ENCODE peak calls at places on chromosomes 6 and 20, in four cellular contexts. J is K562, K is MM.1S, F is H9. C is an unnamed sample.
A peak's percentile ranks its signal among the peaks of the same experiment; 100 is the strongest.

GRCh38 chr6:83879746-83880145 is 20.3 kb downstream of the CYB5R4 start:
- DNase-seq in J (no peak), K (no peak), F (no peak), C (peak; percentile 55)

GRCh38 chr20:49775229-49775693 is 37.4 kb upstream of the SLC9A8 start:
- DNase-seq in J (peak; percentile 50), K (no peak), F (peak; percentile 80), C (peak; percentile 62)

GRCh38 chr6:69145062-69145461 is 510.0 kb downstream of the ADGRB3 start:
- DNase-seq in J (no peak), K (no peak), F (no peak), C (no peak)

GRCh38 chr6:134347916-134348805 is 30.2 kb upstream of the SGK1 start:
- DNase-seq in J (no peak), K (no peak), F (no peak), C (peak; percentile 74)

GRCh38 chr20:11438412-11438811 is 479.3 kb upstream of the BTBD3 start:
- DNase-seq in J (no peak), K (no peak), F (no peak), C (no peak)

GRCh38 chr6:56222509-56222908 is 24.9 kb downstream of the COL21A1 start:
- DNase-seq in J (no peak), K (no peak), F (no peak), C (no peak)

GRCh38 chr20:32832664-32833063 is 12.9 kb downstream of the MAPRE1 start:
- DNase-seq in J (no peak), K (no peak), F (no peak), C (no peak)

GRCh38 chr20:60937581-60937980 is 314.5 kb upstream of the CDH4 start:
- DNase-seq in J (no peak), K (no peak), F (no peak), C (no peak)

GRCh38 chr6:30801950-30802349 is 57.6 kb upstream of the IER3 start:
- DNase-seq in J (no peak), K (no peak), F (no peak), C (no peak)

DNA sequence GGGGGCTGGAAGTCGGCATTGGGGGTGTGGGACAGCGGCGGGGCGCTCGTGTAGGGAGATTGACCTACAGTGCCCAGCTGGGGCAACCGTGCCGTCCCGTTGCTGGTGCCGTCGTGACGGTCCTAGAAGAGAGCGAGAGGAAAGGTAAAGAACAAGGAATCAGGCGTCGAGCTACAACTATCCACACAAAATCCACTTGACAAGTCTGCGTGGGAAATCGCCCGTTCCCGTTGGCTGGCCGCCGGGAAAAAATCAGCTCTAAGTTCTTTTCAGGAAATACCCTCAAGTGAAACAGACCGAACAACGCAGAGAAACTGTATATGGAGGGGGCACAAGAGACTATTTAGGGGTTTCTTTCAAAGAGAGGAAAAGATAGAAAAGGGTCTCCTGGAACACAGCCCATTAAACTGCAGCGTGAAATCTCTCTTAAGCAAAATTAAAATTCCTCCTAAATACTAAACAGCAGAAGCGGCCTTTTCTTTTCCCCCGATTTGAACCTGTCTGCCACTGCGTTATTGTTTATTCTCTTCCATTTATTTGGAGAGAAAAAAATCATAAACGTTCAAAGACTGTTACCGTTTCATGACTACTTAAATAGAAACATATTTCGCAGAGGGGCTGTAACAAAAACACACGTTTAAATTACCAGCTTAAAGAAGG is 4.5 kb downstream of the TFAP2A start:
- DNase-seq in J (no peak), K (no peak), F (no peak), C (no peak)
- H3K4me1 ChIP-seq in J (peaks cover 2% of the 10 kb centered on the region), K (peaks cover 5% of the 10 kb centered on the region), F (peaks cover 3% of the 10 kb centered on the region), C (peaks cover 8% of the 10 kb centered on the region)

GRCh38 chr6:74277749-74278148 is 581.7 kb downstream of the CD109 start:
- DNase-seq in J (no peak), K (no peak), F (no peak), C (no peak)

GRCh38 chr6:74287932-74288331 is 591.9 kb downstream of the CD109 start:
- DNase-seq in J (no peak), K (no peak), F (no peak), C (no peak)

GRCh38 chr6:74284266-74284665 is 588.3 kb downstream of the CD109 start:
- DNase-seq in J (no peak), K (no peak), F (no peak), C (peak; percentile 14)

GRCh38 chr6:74280130-74280692 is 584.2 kb downstream of the CD109 start:
- DNase-seq in J (no peak), K (no peak), F (no peak), C (peak; percentile 50)

GRCh38 chr6:74282143-74282689 is 586.2 kb downstream of the CD109 start:
- DNase-seq in J (no peak), K (no peak), F (no peak), C (peak; percentile 13)
- TF ChIP-seq CTCF in J (no peak), K (no peak), F (no peak), C (no peak)

DNA sequence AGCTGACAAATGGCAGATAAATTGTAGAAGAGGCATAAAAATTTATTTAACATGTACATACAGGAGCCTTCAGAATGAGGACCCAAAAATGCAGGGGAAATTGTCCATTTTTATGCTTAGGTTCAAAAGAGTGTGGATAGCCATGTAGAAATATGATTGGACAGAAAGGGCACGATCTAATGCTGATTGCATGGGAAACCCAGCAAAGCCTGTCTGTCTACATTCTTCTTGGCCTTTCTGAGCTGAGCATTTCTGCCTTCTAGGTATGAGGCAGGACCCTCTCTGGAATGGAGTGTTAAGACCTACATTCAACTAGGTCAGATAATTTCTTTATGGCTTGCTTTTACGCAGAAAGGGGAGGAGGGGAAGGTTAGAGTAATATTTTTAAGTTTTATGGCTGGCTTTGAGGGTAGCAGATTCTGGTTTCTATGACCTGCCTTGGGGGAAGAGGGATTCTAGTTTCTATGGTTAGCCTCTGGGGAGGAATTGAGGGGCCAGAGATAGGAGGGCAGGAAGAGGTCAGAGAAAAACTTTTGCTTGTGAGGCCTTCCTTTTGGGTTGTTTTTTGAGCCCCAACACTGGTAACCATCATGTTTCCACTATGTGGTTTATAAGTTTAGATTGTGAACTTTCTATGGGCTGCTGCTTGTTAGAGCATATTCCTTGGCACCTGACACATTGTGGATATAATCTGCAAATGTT is 63.5 kb downstream of the LYRM2 start:
- DNase-seq in J (no peak), K (peak; percentile 22), F (no peak), C (no peak)
- H3K79me2 ChIP-seq in J (no peaks in the 10 kb centered on the region), K (no peaks in the 10 kb centered on the region), F (no peaks in the 10 kb centered on the region), C (no peaks in the 10 kb centered on the region)

GRCh38 chr20:37345339-37346231 is at the start of gene SRC:
- DNase-seq in J (peak; percentile 93), K (no peak), F (peak; percentile 72), C (peak; percentile 98)
- H3K4me1 ChIP-seq in J (peaks cover 2% of the 10 kb centered on the region), K (peaks cover 6% of the 10 kb centered on the region), F (peaks cover 2% of the 10 kb centered on the region), C (peaks cover 17% of the 10 kb centered on the region)